ENCODE peak calls at places on chromosomes 6 and 20, in ten cellular contexts. M, I, F, Q, C, O, B, H, W and T are unnamed samples.

GRCh38 chr20:25476106-25477105 is 68.9 kb downstream of the GINS1 start:
- DNase-seq in M (no peak), I (no peak), F (no peak), Q (no peak), C (no peak), O (no peak), B (no peak), H (no peak), W (no peak), T (no peak)

GRCh38 chr6:47484616-47485015 is 7.0 kb downstream of the CD2AP start:
- DNase-seq in M (no peak), I (no peak), F (no peak), Q (peak; percentile 22), C (no peak), O (no peak), B (no peak), H (peak; percentile 43), W (no peak), T (no peak)

GRCh38 chr20:47139934-47140333 is 216.6 kb downstream of the ZMYND8 start:
- DNase-seq in M (no peak), I (no peak), F (no peak), Q (no peak), C (no peak), O (no peak), B (peak; percentile 59), H (no peak), W (no peak), T (no peak)

GRCh38 chr6:130020106-130020851 is 1.9 kb downstream of the L3MBTL3 start:
- DNase-seq in M (peak; percentile 46), I (peak; percentile 33), F (peak; percentile 27), Q (no peak), C (peak; percentile 69), O (peak; percentile 19), B (peak; percentile 7), H (peak; percentile 18), W (peak; percentile 60), T (peak; percentile 45)

GRCh38 chr6:157648561-157648960 is 174.5 kb upstream of the SNX9 start:
- DNase-seq in M (no peak), I (no peak), F (no peak), Q (peak; percentile 7), C (peak; percentile 52), O (no peak), B (no peak), H (no peak), W (no peak), T (no peak)

GRCh38 chr6:158543606-158544185 is 16.2 kb upstream of the TMEM181 start:
- DNase-seq in M (no peak), I (no peak), F (no peak), Q (no peak), C (peak; percentile 23), O (no peak), B (no peak), H (no peak), W (no peak), T (no peak)

GRCh38 chr6:55046869-55047422 is 127.4 kb upstream of the HCRTR2 start:
- DNase-seq in M (no peak), I (no peak), F (no peak), Q (no peak), C (no peak), O (no peak), B (no peak), H (no peak), W (no peak), T (no peak)

GRCh38 chr6:169935348-169935718 is 183.9 kb downstream of the ERMARD start:
- DNase-seq in M (no peak), I (no peak), F (no peak), Q (no peak), C (no peak), O (no peak), B (no peak), H (no peak), W (no peak), T (no peak)

GRCh38 chr6:136446579-136447182 is 103.5 kb downstream of the MAP7 start:
- DNase-seq in M (no peak), I (no peak), F (no peak), Q (no peak), C (no peak), O (no peak), B (peak; percentile 53), H (no peak), W (no peak), T (no peak)

DNA sequence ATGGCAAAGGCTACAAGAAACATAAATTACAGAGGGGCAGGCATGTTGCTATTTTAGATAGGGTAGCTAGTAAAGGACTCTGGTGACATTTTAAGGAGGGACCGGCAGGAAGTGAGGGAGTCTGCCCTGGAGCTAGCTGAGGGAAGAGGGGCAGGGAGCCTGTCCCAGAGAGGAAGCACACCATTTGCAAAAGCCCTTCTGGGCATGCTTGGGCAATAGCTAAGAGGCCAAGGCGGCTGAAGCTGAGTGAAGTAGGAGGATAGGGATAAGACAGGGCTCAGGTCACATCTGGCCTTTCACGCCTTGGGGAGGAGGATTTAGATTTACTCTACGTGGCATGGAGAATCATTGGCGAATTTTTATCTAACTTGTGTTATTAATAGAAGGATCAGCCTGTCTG is 96.2 kb downstream of the RTN4IP1 start:
- DNase-seq in M (no peak), I (no peak), F (no peak), Q (no peak), C (no peak), O (no peak), B (no peak), H (no peak), W (no peak), T (no peak)
- H3K4me1 ChIP-seq in M (no peaks in the 10 kb centered on the region), I (no peaks in the 10 kb centered on the region), F (no peaks in the 10 kb centered on the region), Q (peaks cover 5% of the 10 kb centered on the region), C (no peaks in the 10 kb centered on the region), O (peaks cover 21% of the 10 kb centered on the region), B (peaks cover 32% of the 10 kb centered on the region), H (peaks cover 11% of the 10 kb centered on the region), W (no peaks in the 10 kb centered on the region), T (no peaks in the 10 kb centered on the region)

GRCh38 chr6:43496370-43497128 is 13.6 kb downstream of the LRRC73 start:
- DNase-seq in M (no peak), I (no peak), F (no peak), Q (no peak), C (no peak), O (no peak), B (peak; percentile 22), H (no peak), W (no peak), T (no peak)
- H3K4me1 ChIP-seq in M (peaks cover 25% of the 10 kb centered on the region), I (no peaks in the 10 kb centered on the region), F (no peaks in the 10 kb centered on the region), Q (peaks cover 27% of the 10 kb centered on the region), C (peaks cover 35% of the 10 kb centered on the region), O (peaks cover 12% of the 10 kb centered on the region), B (peaks cover 16% of the 10 kb centered on the region), H (peaks cover 22% of the 10 kb centered on the region), W (peaks cover 18% of the 10 kb centered on the region), T (peaks cover 29% of the 10 kb centered on the region)

GRCh38 chr6:52566853-52567279 is 10.0 kb downstream of the TRAM2 start:
- DNase-seq in M (peak; percentile 21), I (no peak), F (no peak), Q (no peak), C (peak; percentile 82), O (no peak), B (peak; percentile 83), H (no peak), W (no peak), T (no peak)

GRCh38 chr6:52564856-52565255 is 12.0 kb downstream of the TRAM2 start:
- DNase-seq in M (no peak), I (no peak), F (no peak), Q (no peak), C (no peak), O (no peak), B (no peak), H (no peak), W (no peak), T (no peak)

GRCh38 chr6:52568320-52568719 is 8.5 kb downstream of the TRAM2 start:
- DNase-seq in M (no peak), I (no peak), F (no peak), Q (no peak), C (no peak), O (no peak), B (no peak), H (no peak), W (no peak), T (peak; percentile 50)

GRCh38 chr6:52562915-52563314 is 13.9 kb downstream of the TRAM2 start:
- DNase-seq in M (no peak), I (no peak), F (no peak), Q (no peak), C (no peak), O (no peak), B (no peak), H (no peak), W (no peak), T (no peak)

DNA sequence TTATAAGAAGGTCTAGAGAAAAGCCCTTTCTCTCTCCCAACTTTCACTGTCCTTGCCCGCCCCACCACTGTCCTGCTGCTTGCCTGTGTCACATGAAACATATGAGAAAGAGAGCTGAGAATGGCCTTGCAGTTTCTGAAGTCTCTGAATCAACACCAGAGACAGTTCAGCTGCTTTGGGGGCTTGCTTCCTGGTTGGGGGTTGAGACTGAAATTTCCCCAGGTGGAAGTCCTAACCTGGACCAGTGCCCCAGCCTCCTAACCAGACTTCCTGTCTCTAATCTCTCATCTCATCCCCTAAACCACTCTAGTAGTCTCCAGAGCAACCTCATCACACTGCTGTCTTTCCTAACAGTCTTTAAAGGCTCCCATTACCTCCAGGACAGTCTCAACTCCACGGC is 10.7 kb downstream of the TRAM2 start:
- DNase-seq in M (no peak), I (no peak), F (no peak), Q (no peak), C (no peak), O (no peak), B (no peak), H (no peak), W (no peak), T (no peak)
- H3K4me1 ChIP-seq in M (peaks cover 35% of the 10 kb centered on the region), I (peaks cover 92% of the 10 kb centered on the region), F (peaks cover 82% of the 10 kb centered on the region), Q (no peaks in the 10 kb centered on the region), C (peaks cover 57% of the 10 kb centered on the region), O (peaks cover 4% of the 10 kb centered on the region), B (peaks cover 54% of the 10 kb centered on the region), H (peaks cover 20% of the 10 kb centered on the region), W (peaks cover 23% of the 10 kb centered on the region), T (peaks cover 86% of the 10 kb centered on the region)

GRCh38 chr20:46089338-46090094 is at the start of gene NCOA5:
- DNase-seq in M (peak; percentile 97), I (peak; percentile 97), F (peak; percentile 90), Q (peak; percentile 88), C (peak; percentile 98), O (peak; percentile 90), B (peak; percentile 98), H (peak; percentile 98), W (peak; percentile 97), T (peak; percentile 98)

GRCh38 chr20:46088409-46089075 is 1.2 kb downstream of the NCOA5 start:
- DNase-seq in M (no peak), I (no peak), F (no peak), Q (no peak), C (no peak), O (no peak), B (peak; percentile 22), H (peak; percentile 24), W (no peak), T (no peak)

GRCh38 chr20:46090095-46090388 is 280 bp upstream of the NCOA5 start:
- DNase-seq in M (no peak), I (no peak), F (no peak), Q (no peak), C (no peak), O (no peak), B (no peak), H (no peak), W (no peak), T (no peak)

GRCh38 chr20:46087161-46087560 is 2.6 kb downstream of the NCOA5 start:
- DNase-seq in M (no peak), I (no peak), F (no peak), Q (no peak), C (no peak), O (no peak), B (peak; percentile 19), H (no peak), W (no peak), T (no peak)

DNA sequence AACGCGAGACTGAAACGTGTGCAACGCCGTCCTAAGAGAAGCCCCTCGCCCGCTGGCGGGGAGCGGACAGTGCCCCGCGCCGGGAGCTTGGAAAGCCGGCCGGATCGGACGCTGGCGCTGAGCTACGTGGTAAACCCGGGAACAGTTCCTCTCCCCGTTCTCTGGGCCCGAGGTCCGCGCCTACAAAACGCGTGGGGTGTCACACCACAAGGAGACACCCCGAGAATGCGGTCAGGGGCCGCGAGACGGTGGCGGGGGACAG is 755 bp downstream of the NCOA5 start:
- DNase-seq in M (no peak), I (no peak), F (no peak), Q (no peak), C (no peak), O (no peak), B (no peak), H (no peak), W (no peak), T (no peak)
- H3K4me1 ChIP-seq in M (peaks cover 58% of the 10 kb centered on the region), I (peaks cover 61% of the 10 kb centered on the region), F (peaks cover 54% of the 10 kb centered on the region), Q (peaks cover 28% of the 10 kb centered on the region), C (peaks cover 32% of the 10 kb centered on the region), O (peaks cover 41% of the 10 kb centered on the region), B (peaks cover 44% of the 10 kb centered on the region), H (peaks cover 16% of the 10 kb centered on the region), W (peaks cover 11% of the 10 kb centered on the region), T (peaks cover 53% of the 10 kb centered on the region)